ENCODE peak calls at places on chromosomes 12 and 14, in five cellular contexts. X is psoas muscle, C is AG10803, F is uterus, E is GM23338. D is an unnamed sample.

GRCh38 chr12:121811434-121812319 is 7.9 kb downstream of the SETD1B start:
- DNase-seq in C (peak), X (peak), F (peak), E (peak), D (peak)

GRCh38 chr12:108815875-108816594 is 41.3 kb downstream of the SSH1 start:
- DNase-seq in C (peak), E (no peak), X (no peak), F (no peak), D (peak)

GRCh38 chr14:93036652-93037341 is 78.9 kb downstream of the ITPK1 start:
- DNase-seq in X (no peak), E (no peak), C (peak), F (no peak), D (no peak)

GRCh38 chr12:54479421-54479820 is 6.0 kb upstream of the GTSF1 start:
- DNase-seq in X (no peak), C (peak), E (no peak), F (no peak), D (peak)

GRCh38 chr14:49971156-49972141 is 78.6 kb downstream of the ARF6 start:
- DNase-seq in C (peak), X (no peak), E (no peak), F (no peak), D (peak)

GRCh38 chr12:31386364-31386777 is 60.4 kb upstream of the SINHCAF start:
- DNase-seq in E (peak), X (no peak), F (no peak), C (no peak), D (no peak)

GRCh38 chr12:76878045-76878898 is 547 bp downstream of the CSRP2 start:
- DNase-seq in F (peak), E (peak), C (no peak), X (peak), D (no peak)

GRCh38 chr12:76020281-76020680 is 11.3 kb downstream of the PHLDA1 start:
- DNase-seq in X (no peak), F (no peak), E (no peak), C (peak), D (peak)

GRCh38 chr12:47017901-47018479 is 61.4 kb upstream of the PCED1B start:
- DNase-seq in F (no peak), X (no peak), E (no peak), C (peak), D (peak)

GRCh38 chr12:113392988-113393579 is 10.6 kb downstream of the SDS start:
- DNase-seq in C (peak), F (no peak), X (no peak), E (peak), D (no peak)

GRCh38 chr14:41570415-41571155 is 36.1 kb upstream of the LRFN5 start:
- DNase-seq in E (peak), X (no peak), F (no peak), C (no peak), D (no peak)

GRCh38 chr12:109625131-109625559 is 51.6 kb downstream of the MVK start:
- DNase-seq in X (peak), E (no peak), F (no peak), C (peak), D (peak)

GRCh38 chr14:24213866-24214652 is 771 bp upstream of the CHMP4A start:
- DNase-seq in X (no peak), C (no peak), E (no peak), F (no peak), D (no peak)

GRCh38 chr12:41189395-41190251 is 1.5 kb downstream of the PDZRN4 start:
- DNase-seq in C (no peak), F (no peak), E (peak), X (no peak), D (no peak)

GRCh38 chr12:53518381-53518780 is 11.1 kb upstream of the NPFF start:
- DNase-seq in E (no peak), C (no peak), F (no peak), X (no peak), D (peak)

GRCh38 chr12:94536040-94536965 is 76.6 kb upstream of the CEP83 start:
- DNase-seq in X (no peak), F (no peak), E (no peak), C (no peak), D (no peak)

GRCh38 chr12:91215940-91216454 is 33.4 kb upstream of the DCN start:
- DNase-seq in X (no peak), F (no peak), C (peak), E (no peak), D (peak)

GRCh38 chr12:16118586-16118985 is 158.9 kb downstream of the SLC15A5 start:
- DNase-seq in F (no peak), X (no peak), E (peak), C (no peak), D (no peak)

GRCh38 chr12:77746108-77746507 is 84.6 kb upstream of the NAV3 start:
- DNase-seq in F (no peak), E (no peak), C (peak), X (no peak), D (peak)

GRCh38 chr12:4230526-4230925 is 43.0 kb upstream of the CCND2 start:
- DNase-seq in E (no peak), C (no peak), F (no peak), X (no peak), D (no peak)

GRCh38 chr12:68491204-68491960 is 119.3 kb upstream of the RAP1B start:
- DNase-seq in E (no peak), C (no peak), X (no peak), F (no peak), D (no peak)

GRCh38 chr14:35539969-35540368 is 6.0 kb downstream of the INSM2 start:
- DNase-seq in F (no peak), X (no peak), E (no peak), C (no peak), D (no peak)

GRCh38 chr12:67541625-67541991 is 106.9 kb upstream of the DYRK2 start:
- DNase-seq in F (no peak), E (no peak), X (no peak), C (no peak), D (no peak)

GRCh38 chr12:6769003-6769389 is 2.8 kb downstream of the PTMS start:
- DNase-seq in X (no peak), E (peak), F (peak), C (peak), D (peak)
- H3K4me3 ChIP-seq in X (peak), E (peak), F (peak), C (peak), D (no peak)

DNA sequence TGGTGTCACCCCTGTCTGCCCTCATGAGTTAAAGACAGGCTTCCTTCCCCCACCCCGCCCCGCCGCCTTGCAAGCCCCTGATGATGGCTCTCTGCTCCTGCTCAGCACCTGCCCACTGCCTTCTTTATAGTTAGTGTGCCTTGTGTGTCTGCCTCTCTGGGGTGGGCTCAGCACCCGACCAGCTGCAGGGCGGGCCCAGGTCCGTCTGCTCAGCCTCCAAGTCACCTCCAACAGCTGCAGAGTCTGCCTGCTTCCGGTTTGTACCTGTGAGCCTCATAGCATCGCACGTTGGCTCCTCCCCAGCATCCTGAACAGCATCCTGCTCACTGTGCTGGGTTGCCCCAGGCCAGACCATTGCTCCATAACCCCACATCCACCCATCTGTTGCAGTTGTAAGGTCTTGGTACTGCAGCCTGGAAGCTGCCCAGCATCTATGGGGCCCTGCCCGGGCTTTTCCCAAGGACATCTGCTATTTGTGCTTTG is 3.5 kb downstream of the TGFB3 start:
- DNase-seq in C (peak), E (no peak), X (no peak), F (peak), D (no peak)
- H3K4me3 ChIP-seq in C (no peak), E (no peak), X (peak), F (no peak), D (no peak)

DNA sequence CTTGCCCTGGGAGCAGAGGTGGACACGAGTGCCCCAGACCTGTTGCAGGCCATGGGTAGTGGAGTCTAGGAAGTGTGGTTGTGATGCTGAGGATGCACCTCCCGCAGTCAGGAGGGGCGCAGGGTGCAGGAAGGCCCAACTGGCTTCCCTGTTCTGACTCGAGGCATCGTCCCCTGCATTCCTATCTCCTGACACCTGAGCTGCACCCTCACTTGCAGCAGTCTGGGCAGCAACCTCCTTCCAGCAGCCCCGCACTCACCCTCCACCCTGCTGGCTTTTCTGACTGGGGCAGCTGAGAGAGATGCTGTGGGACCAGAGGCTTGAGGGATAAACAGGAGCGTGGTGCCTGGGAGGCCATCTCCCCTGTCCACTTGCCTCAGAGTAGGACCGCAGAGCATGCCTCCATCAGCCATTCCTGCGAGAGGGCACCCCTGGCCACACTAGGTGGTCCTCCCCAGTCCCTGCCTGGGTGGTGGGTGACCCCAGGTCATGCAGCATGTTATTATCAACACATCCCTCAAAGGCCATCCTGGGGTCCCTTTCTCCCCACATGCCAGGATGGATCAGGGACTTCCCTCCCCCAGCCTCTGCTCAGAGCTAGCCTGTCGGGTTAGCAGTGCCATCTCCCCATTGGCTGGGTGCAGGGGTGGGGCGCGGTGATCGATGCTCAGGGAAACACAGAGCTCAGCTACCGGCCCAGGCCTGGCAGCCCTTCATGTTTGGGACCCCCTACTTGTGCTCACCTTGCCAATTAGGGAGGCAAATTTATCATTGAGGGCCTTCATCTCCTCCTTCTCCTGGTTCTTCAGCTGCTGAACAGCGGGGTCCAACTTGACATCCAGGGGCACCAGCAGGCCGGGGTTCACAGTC is 719 bp downstream of the KRT80 start:
- DNase-seq in F (no peak), X (no peak), C (no peak), E (no peak), D (peak)
- H3K4me3 ChIP-seq in F (no peak), X (no peak), C (no peak), E (no peak), D (no peak)

GRCh38 chr14:23055621-23056256 is 1.6 kb downstream of the CDH24 start:
- DNase-seq in E (no peak), C (peak), F (no peak), X (peak), D (peak)
- H3K4me3 ChIP-seq in E (peak), C (no peak), F (no peak), X (no peak), D (no peak)

D was measured in IMR-90.